ENCODE peak calls at places on chromosomes 3 and 15, in six cellular contexts. I, G, Z, D, N and V are unnamed samples.

GRCh38 chr15:82871577-82872484 is 62.4 kb downstream of the WHAMM start:
- DNase-seq in G (no peak), I (no peak), N (no peak), Z (no peak), D (no peak), V (no peak)

GRCh38 chr15:65069179-65069578 is 1.4 kb upstream of the RASL12 start:
- DNase-seq in I (no peak), Z (no peak), G (no peak), N (peak; percentile 79), D (no peak), V (no peak)

GRCh38 chr3:126356373-126357298 is 572 bp downstream of the KLF15 start:
- DNase-seq in G (no peak), I (no peak), N (peak; percentile 72), D (no peak), Z (no peak), V (no peak)

GRCh38 chr15:74642328-74642723 is 26.7 kb downstream of the CLK3 start:
- DNase-seq in I (no peak), G (no peak), Z (no peak), D (no peak), N (no peak), V (no peak)

GRCh38 chr15:70569139-70569717 is 194.1 kb downstream of the UACA start:
- DNase-seq in I (no peak), D (peak; percentile 58), N (peak; percentile 46), G (no peak), Z (peak; percentile 48), V (peak; percentile 54)

GRCh38 chr15:101549647-101550046 is 60.1 kb upstream of the PCSK6 start:
- DNase-seq in N (no peak), G (no peak), Z (no peak), D (no peak), I (no peak), V (no peak)

GRCh38 chr3:81490541-81491288 is 270.7 kb downstream of the GBE1 start:
- DNase-seq in G (peak; percentile 61), I (peak; percentile 61), D (peak; percentile 46), N (peak; percentile 84), Z (peak; percentile 94), V (peak; percentile 72)

GRCh38 chr3:86774082-86774691 is 216.8 kb downstream of the VGLL3 start:
- DNase-seq in I (no peak), Z (no peak), D (peak; percentile 4), G (no peak), N (no peak), V (peak; percentile 18)

GRCh38 chr3:160226026-160226739 is 961 bp downstream of the C3orf80 start:
- DNase-seq in I (no peak), Z (peak; percentile 58), N (no peak), D (no peak), G (no peak), V (no peak)

GRCh38 chr3:78665776-78666457 is 1101.9 kb downstream of the ROBO1 start:
- DNase-seq in Z (peak; percentile 8), D (no peak), N (no peak), G (no peak), I (no peak), V (no peak)

GRCh38 chr3:78941587-78941986 is 826.2 kb downstream of the ROBO1 start:
- DNase-seq in I (no peak), N (no peak), G (no peak), D (peak; percentile 13), Z (no peak), V (peak; percentile 85)

GRCh38 chr15:56719774-56720555 is 13.3 kb downstream of the ZNF280D start:
- DNase-seq in D (no peak), N (no peak), I (no peak), Z (no peak), G (no peak), V (no peak)

GRCh38 chr3:70849911-70850699 is 537.7 kb upstream of the MDFIC2 start:
- DNase-seq in G (no peak), N (peak; percentile 50), D (peak; percentile 74), I (no peak), Z (peak; percentile 82), V (peak; percentile 77)

GRCh38 chr3:181417748-181418147 is 294.0 kb upstream of the SOX2 start:
- DNase-seq in G (no peak), I (no peak), D (peak; percentile 36), N (no peak), Z (peak; percentile 22), V (peak; percentile 74)

GRCh38 chr15:71559098-71559497 is 251.3 kb upstream of the NR2E3 start:
- DNase-seq in N (no peak), Z (no peak), G (no peak), I (no peak), D (peak; percentile 52), V (peak; percentile 89)

GRCh38 chr3:159884661-159885402 is 103.8 kb upstream of the IL12A start:
- DNase-seq in G (no peak), I (no peak), Z (peak; percentile 47), D (peak; percentile 44), N (no peak), V (no peak)

GRCh38 chr15:61989698-61990097 is 70.5 kb downstream of the VPS13C start:
- DNase-seq in G (no peak), Z (no peak), I (no peak), N (no peak), D (no peak), V (no peak)

GRCh38 chr15:61033938-61034792 is 194.9 kb downstream of the RORA start:
- DNase-seq in I (no peak), N (no peak), Z (no peak), G (no peak), D (no peak), V (no peak)

GRCh38 chr3:38314112-38314766 is 32.1 kb downstream of the SLC22A14 start:
- DNase-seq in I (no peak), G (no peak), Z (no peak), N (no peak), D (no peak), V (no peak)

GRCh38 chr3:181710581-181711255 is 1.0 kb upstream of the SOX2 start:
- DNase-seq in D (no peak), N (no peak), Z (no peak), G (no peak), I (no peak), V (no peak)

GRCh38 chr15:89091667-89092220 is 3.5 kb downstream of the ABHD2 start:
- DNase-seq in D (no peak), I (no peak), Z (no peak), G (no peak), N (no peak), V (no peak)

GRCh38 chr3:127667119-127667681 is 5.6 kb upstream of the ABTB1 start:
- DNase-seq in I (no peak), N (no peak), G (no peak), Z (no peak), D (no peak), V (no peak)

GRCh38 chr3:193342551-193342950 is 36.0 kb downstream of the ATP13A5 start:
- DNase-seq in D (no peak), I (no peak), N (no peak), Z (peak; percentile 44), G (no peak), V (no peak)

GRCh38 chr3:141737108-141737507 is 990 bp upstream of the RNF7 start:
- DNase-seq in Z (no peak), G (no peak), I (no peak), D (no peak), N (no peak), V (no peak)

GRCh38 chr3:195197764-195198423 is 73.1 kb downstream of the XXYLT1 start:
- DNase-seq in G (no peak), N (no peak), Z (no peak), I (no peak), D (peak; percentile 68), V (peak; percentile 82)

GRCh38 chr15:82108489-82109078 is 62.8 kb upstream of the MEX3B start:
- DNase-seq in I (peak; percentile 74), D (peak; percentile 76), N (peak; percentile 28), Z (peak; percentile 66), G (peak; percentile 44), V (peak; percentile 57)

GRCh38 chr3:42159147-42159546 is 68.0 kb downstream of the TRAK1 start:
- DNase-seq in D (no peak), N (no peak), G (no peak), I (no peak), Z (no peak), V (no peak)

GRCh38 chr3:149395107-149396089 is 17.9 kb upstream of the TM4SF1 start:
- DNase-seq in I (no peak), Z (no peak), D (no peak), N (peak; percentile 43), G (no peak), V (no peak)
- H3K27ac ChIP-seq in I (no peak overlapping the region), Z (no peak overlapping the region), D (no peak overlapping the region), N (no peak overlapping the region), G (no peak overlapping the region), V (no peak overlapping the region)

GRCh38 chr3:111765136-111765535 is 93.9 kb upstream of the PHLDB2 start:
- DNase-seq in I (no peak), Z (no peak), G (no peak), N (no peak), D (no peak), V (no peak)
- H3K27ac ChIP-seq in I (no peak overlapping the region), Z (no peak overlapping the region), G (no peak overlapping the region), N (no peak overlapping the region), D (no peak overlapping the region), V (peak overlapping the region; percentile 51)

GRCh38 chr15:68794869-68795268 is 25.8 kb downstream of the ANP32A start:
- DNase-seq in Z (peak; percentile 48), I (no peak), D (no peak), G (no peak), N (no peak), V (no peak)

GRCh38 chr15:68795298-68795848 is 25.3 kb downstream of the ANP32A start:
- DNase-seq in I (peak; percentile 70), N (peak; percentile 76), Z (peak; percentile 97), D (peak; percentile 95), G (peak; percentile 41), V (peak; percentile 97)

GRCh38 chr15:68794307-68794706 is 26.4 kb downstream of the ANP32A start:
- DNase-seq in N (no peak), D (no peak), G (no peak), I (no peak), Z (no peak), V (no peak)

GRCh38 chr15:68792901-68793766 is 27.6 kb downstream of the ANP32A start:
- DNase-seq in D (no peak), I (no peak), N (no peak), Z (peak; percentile 48), G (no peak), V (no peak)

GRCh38 chr15:68793776-68794175 is 26.9 kb downstream of the ANP32A start:
- DNase-seq in D (no peak), Z (no peak), N (no peak), G (no peak), I (no peak), V (no peak)
- H3K27ac ChIP-seq in D (peak overlapping the region; percentile 36), Z (no peak overlapping the region), N (no peak overlapping the region), G (no peak overlapping the region), I (no peak overlapping the region), V (no peak overlapping the region)

GRCh38 chr3:124032881-124033359 is 41.0 kb upstream of the ROPN1 start:
- DNase-seq in N (peak; percentile 84), D (peak; percentile 85), G (peak; percentile 21), Z (peak; percentile 94), I (peak; percentile 63), V (peak; percentile 77)

GRCh38 chr3:124034809-124035152 is 42.9 kb upstream of the ROPN1 start:
- DNase-seq in I (no peak), G (no peak), D (no peak), N (no peak), Z (no peak), V (no peak)

GRCh38 chr3:124033360-124034015 is 41.6 kb upstream of the ROPN1 start:
- DNase-seq in Z (peak; percentile 9), D (no peak), G (no peak), N (peak; percentile 32), I (no peak), V (peak; percentile 1)

GRCh38 chr3:124035463-124036121 is 43.7 kb upstream of the ROPN1 start:
- DNase-seq in I (no peak), N (no peak), Z (no peak), D (no peak), G (no peak), V (no peak)

GRCh38 chr3:124034016-124034808 is 42.3 kb upstream of the ROPN1 start:
- DNase-seq in N (peak; percentile 34), D (no peak), I (no peak), Z (peak; percentile 11), G (no peak), V (no peak)
- H3K27ac ChIP-seq in N (no peak overlapping the region), D (no peak overlapping the region), I (no peak overlapping the region), Z (no peak overlapping the region), G (no peak overlapping the region), V (no peak overlapping the region)